ENCODE peak calls at places on chromosomes 3 and 15, in ten cellular contexts. Q is posterior cingulate gyrus; F is activated naive CD8-positive, alpha-beta T cell treated with anti-CD3 and anti-CD28 coated beads, Interleukin-2, amount 50 U/mL, for 24 hours; Z is activated CD8-positive, alpha-beta T cell treated with anti-CD3 and anti-CD28 coated beads for 36 hours; O is adrenal gland; E is MV-4-11; W is adipocyte; Y is NCI-H1092; I is uterus; U is frontal cortex. T is an unnamed sample.

GRCh38 chr3:139173372-139174108 is 128.8 kb upstream of the PRR23C start:
- DNase-seq in Q (no peak), F (no peak), Z (no peak), O (no peak), E (peak), W (peak), Y (no peak), I (no peak), U (peak), T (no peak)

GRCh38 chr15:77457619-77458265 is 37.1 kb downstream of the HMG20A start:
- DNase-seq in Q (no peak), F (no peak), Z (no peak), O (no peak), E (no peak), W (peak), Y (no peak), I (no peak), U (no peak), T (no peak)

GRCh38 chr15:28017423-28017924 is 81.6 kb downstream of the OCA2 start:
- DNase-seq in Q (peak), F (no peak), Z (no peak), O (no peak), E (no peak), W (no peak), Y (peak), I (no peak), U (no peak), T (no peak)

GRCh38 chr3:97895216-97895615 is 73.4 kb downstream of the CRYBG3 start:
- DNase-seq in Q (no peak), F (no peak), Z (no peak), O (no peak), E (peak), W (no peak), Y (no peak), I (no peak), U (no peak), T (no peak)

GRCh38 chr3:157467165-157467564 is 30.5 kb downstream of the PTX3 start:
- DNase-seq in Q (no peak), F (no peak), Z (no peak), O (no peak), E (no peak), W (peak), Y (no peak), I (no peak), U (no peak), T (no peak)

GRCh38 chr3:16864610-16865313 is 20.0 kb upstream of the PLCL2 start:
- DNase-seq in Q (no peak), F (no peak), Z (no peak), O (no peak), E (no peak), W (peak), Y (no peak), I (no peak), U (no peak), T (no peak)

GRCh38 chr3:15606434-15606891 is 4.9 kb downstream of the BTD start:
- DNase-seq in Q (no peak), F (no peak), Z (no peak), O (no peak), E (no peak), W (peak), Y (no peak), I (no peak), U (no peak), T (no peak)

GRCh38 chr3:66889758-66890576 is 108.1 kb upstream of the KBTBD8 start:
- DNase-seq in Q (no peak), F (no peak), Z (no peak), O (no peak), E (no peak), W (no peak), Y (no peak), I (no peak), U (no peak), T (no peak)

GRCh38 chr15:80828796-80829195 is 49.6 kb downstream of the CEMIP start:
- DNase-seq in Q (no peak), F (no peak), Z (no peak), O (no peak), E (peak), W (no peak), Y (no peak), I (no peak), U (no peak), T (no peak)

GRCh38 chr3:101533603-101533968 is 20.6 kb upstream of the SENP7 start:
- DNase-seq in Q (no peak), F (no peak), Z (no peak), O (no peak), E (no peak), W (no peak), Y (no peak), I (no peak), U (no peak), T (no peak)

GRCh38 chr3:32045091-32045964 is 61.1 kb upstream of the GPD1L start:
- DNase-seq in Q (no peak), F (no peak), Z (no peak), O (peak), E (no peak), W (peak), Y (peak), I (peak), U (peak), T (no peak)

GRCh38 chr15:70717237-70717793 is 46.0 kb downstream of the UACA start:
- DNase-seq in Q (no peak), F (no peak), Z (no peak), O (no peak), E (no peak), W (peak), Y (no peak), I (no peak), U (no peak), T (no peak)